ENCODE peak calls at places on chromosome 11, in eight cellular contexts. U is mucosa of descending colon; T is type B pancreatic cell; I is WTC11; F is stimulated activated CD4-positive, alpha-beta T cell treated with anti-CD3 and anti-CD28 coated beads, TNF-alpha, amount 100 ng/mL, for 24 hours; B is upper lobe of right lung; P is lower leg skin; O is OCI-LY7. X is an unnamed sample.

GRCh38 chr11:102138677-102139076 is 28.4 kb downstream of the YAP1 start:
- DNase-seq in I (no peak), B (no peak), F (no peak), T (no peak), O (no peak), P (no peak), U (no peak), X (no peak)

GRCh38 chr11:61969838-61970452 is 2.5 kb upstream of the FTH1 start:
- DNase-seq in U (no peak), F (no peak), I (no peak), T (no peak), B (no peak), P (no peak), O (no peak), X (no peak)

GRCh38 chr11:18188796-18189195 is 16.2 kb downstream of the MRGPRX4 start:
- DNase-seq in I (no peak), P (no peak), T (no peak), B (no peak), U (no peak), F (no peak), O (no peak), X (no peak)

GRCh38 chr11:72773291-72773690 is 20.6 kb downstream of the STARD10 start:
- DNase-seq in U (no peak), F (no peak), I (no peak), T (no peak), P (no peak), O (no peak), B (no peak), X (no peak)

GRCh38 chr11:68043349-68044144 is 4.7 kb downstream of the TCIRG1 start:
- DNase-seq in U (peak), B (peak), I (no peak), P (no peak), T (no peak), O (no peak), F (no peak), X (no peak)

GRCh38 chr11:60263434-60263833 is 17.0 kb upstream of the MS4A4A start:
- DNase-seq in T (no peak), I (no peak), F (no peak), U (no peak), O (no peak), B (no peak), P (no peak), X (no peak)

GRCh38 chr11:15707971-15708370 is 593.2 kb downstream of the INSC start:
- DNase-seq in F (no peak), I (peak), B (no peak), O (no peak), T (no peak), P (peak), U (peak), X (no peak)

GRCh38 chr11:104784684-104785460 is 113.4 kb downstream of the CASP12 start:
- DNase-seq in B (no peak), I (no peak), T (no peak), O (no peak), F (no peak), U (no peak), P (no peak), X (no peak)

GRCh38 chr11:124829986-124830385 is 29.8 kb upstream of the MSANTD2 start:
- DNase-seq in U (no peak), P (no peak), I (no peak), T (no peak), B (no peak), O (no peak), F (no peak), X (no peak)

GRCh38 chr11:3877252-3878035 is 22.0 kb downstream of the STIM1 start:
- DNase-seq in I (no peak), U (no peak), T (no peak), O (no peak), F (no peak), B (no peak), P (no peak), X (no peak)

GRCh38 chr11:121321614-121322243 is 29.2 kb downstream of the SC5D start:
- DNase-seq in I (peak), F (no peak), O (peak), B (no peak), U (no peak), P (no peak), T (no peak), X (peak)

GRCh38 chr11:64841592-64842365 is 2.7 kb downstream of the CDC42BPG start:
- DNase-seq in U (peak), P (no peak), F (no peak), I (no peak), T (no peak), B (no peak), O (no peak), X (no peak)

GRCh38 chr11:128036556-128037093 is 550.7 kb downstream of the ETS1 start:
- DNase-seq in B (no peak), O (no peak), F (no peak), P (no peak), I (no peak), U (no peak), T (no peak), X (no peak)

GRCh38 chr11:104534268-104534667 is 364.0 kb downstream of the CASP12 start:
- DNase-seq in U (no peak), P (no peak), T (no peak), B (no peak), F (no peak), O (no peak), I (no peak), X (peak)

GRCh38 chr11:134275534-134276395 is at the start of gene GLB1L3:
- DNase-seq in T (no peak), O (no peak), I (peak), U (no peak), F (peak), B (peak), P (no peak), X (no peak)

X was measured in NT2/D1.